ENCODE peak calls at places on chromosomes 13 and 19, in seven cellular contexts. P is stimulated activated CD4-positive, alpha-beta T cell treated with anti-CD3 and anti-CD28 coated beads, Interleukin-15, amount 100 ng/mL, for 24 hours; S is T-cell; K is ascending aorta; G is testis; I is Caco-2; Q is WTC11. E is an unnamed sample.

GRCh38 chr19:11166281-11167142 is 10.9 kb upstream of the SPC24 start:
- DNase-seq in P (no peak), S (no peak), K (no peak), G (no peak), I (no peak), Q (no peak), E (no peak)

GRCh38 chr13:30963794-30964193 is 31.3 kb downstream of the TEX26 start:
- DNase-seq in P (no peak), S (no peak), K (no peak), G (peak; percentile 21), I (no peak), Q (no peak), E (no peak)

GRCh38 chr19:4380254-4380727 is 20.1 kb downstream of the SH3GL1 start:
- DNase-seq in P (peak; percentile 63), S (peak; percentile 53), K (no peak), G (peak; percentile 68), I (no peak), Q (no peak), E (no peak)

GRCh38 chr19:40907968-40908735 is 26.1 kb upstream of the CYP2A7 start:
- DNase-seq in P (peak; percentile 81), S (no peak), K (no peak), G (peak; percentile 36), I (no peak), Q (peak; percentile 72), E (no peak)

GRCh38 chr13:100490692-100491091 is 97.9 kb downstream of the GGACT start:
- DNase-seq in P (no peak), S (no peak), K (no peak), G (no peak), I (no peak), Q (peak; percentile 63), E (no peak)

GRCh38 chr13:41995946-41996345 is 35.0 kb upstream of the VWA8 start:
- DNase-seq in P (peak; percentile 55), S (no peak), K (no peak), G (no peak), I (no peak), Q (no peak), E (no peak)

GRCh38 chr13:104318121-104318520 is 1251.9 kb upstream of the SLC10A2 start:
- DNase-seq in P (no peak), S (no peak), K (no peak), G (no peak), I (no peak), Q (no peak), E (no peak)

GRCh38 chr13:59368652-59369051 is 795.1 kb downstream of the DIAPH3 start:
- DNase-seq in P (no peak), S (no peak), K (no peak), G (no peak), I (no peak), Q (no peak), E (no peak)

GRCh38 chr13:74774252-74774651 is 640.0 kb upstream of the KLF12 start:
- DNase-seq in P (no peak), S (no peak), K (no peak), G (no peak), I (no peak), Q (no peak), E (no peak)

GRCh38 chr19:23470873-23471555 is 75.7 kb upstream of the ZNF91 start:
- DNase-seq in P (no peak), S (no peak), K (no peak), G (no peak), I (no peak), Q (peak; percentile 16), E (no peak)

GRCh38 chr19:54851353-54851752 is 1.1 kb downstream of the KIR3DL2 start:
- DNase-seq in P (no peak), S (no peak), K (no peak), G (no peak), I (no peak), Q (no peak), E (no peak)

E was measured in HuH-7.5.